ENCODE peak calls at places on chromosome 4, in ten cellular contexts. N is right lobe of liver; I is cardiac fibroblast; A is B cell; K is cardiac muscle cell; Q is CD8-positive, alpha-beta T cell; S is astrocyte of the spinal cord; X is IMR-90; G is nephron progenitor cell; P is ascending aorta. D is an unnamed sample.

GRCh38 chr4:24794111-24794860 is 1.1 kb upstream of the SOD3 start:
- DNase-seq in N (no peak), I (peak), A (no peak), K (peak), Q (no peak), S (no peak), X (peak), G (no peak), P (no peak), D (no peak)

GRCh38 chr4:39825741-39826231 is 127.8 kb downstream of the UBE2K start:
- DNase-seq in N (no peak), I (peak), A (no peak), K (peak), Q (no peak), S (peak), X (peak), G (no peak), P (no peak), D (no peak)

GRCh38 chr4:128524311-128524710 is 236.7 kb upstream of the PGRMC2 start:
- DNase-seq in N (no peak), I (peak), A (no peak), K (peak), Q (no peak), S (peak), X (peak), G (no peak), P (peak), D (no peak)

GRCh38 chr4:113468165-113469022 is 293.1 kb downstream of the CAMK2D start:
- DNase-seq in N (no peak), I (peak), A (no peak), K (peak), Q (no peak), S (peak), X (peak), G (no peak), P (peak), D (no peak)

GRCh38 chr4:183987529-183987946 is 82.4 kb downstream of the STOX2 start:
- DNase-seq in N (no peak), I (peak), A (no peak), K (peak), Q (no peak), S (peak), X (peak), G (peak), P (peak), D (no peak)

GRCh38 chr4:114384629-114385028 is 214.0 kb upstream of the UGT8 start:
- DNase-seq in N (no peak), I (peak), A (peak), K (peak), Q (no peak), S (peak), X (peak), G (no peak), P (no peak), D (no peak)

GRCh38 chr4:107831140-107831539 is 6.4 kb downstream of the SGMS2 start:
- DNase-seq in N (no peak), I (no peak), A (no peak), K (no peak), Q (no peak), S (no peak), X (no peak), G (no peak), P (no peak), D (no peak)

GRCh38 chr4:169640261-169640880 is 20.0 kb downstream of the CLCN3 start:
- DNase-seq in N (no peak), I (peak), A (no peak), K (peak), Q (no peak), S (peak), X (peak), G (no peak), P (no peak), D (no peak)

GRCh38 chr4:19259920-19260319 is 991.8 kb upstream of the SLIT2 start:
- DNase-seq in N (no peak), I (no peak), A (no peak), K (no peak), Q (no peak), S (no peak), X (no peak), G (no peak), P (no peak), D (no peak)

GRCh38 chr4:38856046-38856445 is 571 bp downstream of the TLR6 start:
- DNase-seq in N (no peak), I (no peak), A (peak), K (no peak), Q (no peak), S (no peak), X (no peak), G (no peak), P (no peak), D (no peak)

GRCh38 chr4:97238956-97239698 is 904.1 kb downstream of the STPG2 start:
- DNase-seq in N (no peak), I (no peak), A (no peak), K (no peak), Q (no peak), S (no peak), X (no peak), G (peak), P (no peak), D (no peak)

GRCh38 chr4:10622728-10623127 is 61.8 kb downstream of the CLNK start:
- DNase-seq in N (no peak), I (peak), A (peak), K (peak), Q (no peak), S (no peak), X (no peak), G (no peak), P (no peak), D (peak)

GRCh38 chr4:181957088-181957487 is 286.1 kb upstream of the TENM3 start:
- DNase-seq in N (no peak), I (peak), A (no peak), K (peak), Q (no peak), S (peak), X (peak), G (no peak), P (no peak), D (no peak)

GRCh38 chr4:83108101-83108861 is 6.2 kb downstream of the PLAC8 start:
- DNase-seq in N (no peak), I (no peak), A (no peak), K (no peak), Q (peak), S (no peak), X (no peak), G (no peak), P (no peak), D (no peak)

GRCh38 chr4:158219623-158220022 is 9.3 kb downstream of the TMEM144 start:
- DNase-seq in N (no peak), I (no peak), A (no peak), K (no peak), Q (no peak), S (no peak), X (no peak), G (no peak), P (no peak), D (no peak)

GRCh38 chr4:125650557-125650956 is 335.8 kb downstream of the FAT4 start:
- DNase-seq in N (no peak), I (no peak), A (no peak), K (no peak), Q (no peak), S (no peak), X (peak), G (no peak), P (no peak), D (no peak)

GRCh38 chr4:14842964-14843630 is 159.2 kb upstream of the CPEB2 start:
- DNase-seq in N (no peak), I (no peak), A (no peak), K (no peak), Q (no peak), S (no peak), X (no peak), G (no peak), P (no peak), D (no peak)

GRCh38 chr4:142817442-142817841 is 28.7 kb downstream of the INPP4B start:
- DNase-seq in N (no peak), I (peak), A (no peak), K (peak), Q (no peak), S (peak), X (peak), G (no peak), P (no peak), D (no peak)

DNA sequence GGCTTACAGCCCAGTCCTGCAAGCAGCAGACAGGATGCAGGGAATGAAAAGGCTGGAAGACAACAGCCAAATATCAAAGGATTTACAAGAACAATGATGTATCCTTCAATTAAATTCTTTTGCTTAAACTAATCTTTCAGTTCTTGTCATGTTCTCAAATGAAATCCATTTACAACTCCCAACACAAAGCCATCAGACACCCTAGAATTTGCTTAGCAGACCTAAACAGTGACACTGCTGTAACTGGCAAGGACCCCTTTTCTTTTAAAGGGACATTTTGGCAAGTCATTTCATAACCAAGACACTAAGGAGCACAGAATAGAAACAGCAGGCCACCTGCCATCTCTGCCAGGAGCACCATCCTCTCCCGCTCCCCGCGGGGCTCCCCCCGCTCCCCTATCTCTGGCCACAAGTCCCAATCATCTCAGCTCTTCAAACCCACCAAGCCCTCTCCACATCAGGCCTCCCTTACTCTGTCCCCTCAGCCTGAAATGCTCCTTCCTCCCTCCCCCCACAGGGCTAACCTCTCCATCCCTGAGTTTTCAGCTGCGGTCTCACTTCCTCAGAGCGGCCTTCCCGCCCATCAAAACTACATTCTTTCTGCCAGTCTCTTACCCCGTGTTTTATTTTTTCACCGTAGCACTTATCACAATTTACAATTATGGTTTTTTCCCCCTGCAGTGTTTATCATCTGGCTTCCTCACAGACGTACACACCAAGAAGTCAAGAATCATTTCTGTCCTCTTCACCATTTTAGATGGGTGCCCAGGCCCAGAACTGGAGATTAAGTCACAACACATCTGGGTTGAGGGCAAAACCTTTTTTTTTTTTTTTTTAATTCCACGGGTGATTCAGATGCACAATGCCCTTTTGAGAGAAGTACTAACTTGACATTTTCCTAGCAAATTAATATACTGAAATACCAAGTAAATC is 45.8 kb downstream of the TSPAN5 start:
- DNase-seq in N (no peak), I (no peak), A (peak), K (no peak), Q (no peak), S (no peak), X (no peak), G (no peak), P (no peak), D (no peak)
- TF ChIP-seq CTCF in N (no peak), I (no peak), A (no peak), K (no peak), Q (no peak), S (no peak), X (no peak), G (no peak), P (no peak), D (no peak)

DNA sequence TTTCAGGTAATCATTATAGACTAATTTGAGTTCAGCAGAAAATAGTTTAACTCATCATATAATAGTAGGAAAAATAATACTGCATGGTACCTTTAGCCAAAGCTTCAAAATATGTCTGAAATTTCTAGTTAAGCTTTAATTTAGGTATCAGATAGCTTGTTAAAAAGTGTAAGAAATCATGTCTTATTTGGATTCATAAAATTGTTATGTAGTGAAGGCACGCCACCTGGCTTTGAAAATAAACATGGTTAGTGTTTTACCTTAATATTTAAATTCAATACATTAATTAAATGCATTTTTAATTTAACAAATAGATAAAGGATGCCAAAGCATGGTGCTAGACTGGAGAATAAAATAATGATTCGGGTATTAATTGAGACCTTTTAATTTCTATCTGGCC is 211.4 kb downstream of the FSTL5 start:
- DNase-seq in N (no peak), I (peak), A (no peak), K (peak), Q (no peak), S (no peak), X (no peak), G (no peak), P (no peak), D (no peak)
- TF ChIP-seq CTCF in N (peak), I (no peak), A (no peak), K (no peak), Q (no peak), S (no peak), X (no peak), G (no peak), P (no peak), D (no peak)

GRCh38 chr4:20678382-20678781 is 21.9 kb upstream of the PACRGL start:
- DNase-seq in N (no peak), I (no peak), A (no peak), K (no peak), Q (no peak), S (no peak), X (no peak), G (no peak), P (no peak), D (no peak)

GRCh38 chr4:20675786-20676185 is 24.5 kb upstream of the PACRGL start:
- DNase-seq in N (no peak), I (no peak), A (no peak), K (no peak), Q (no peak), S (no peak), X (no peak), G (no peak), P (no peak), D (no peak)

GRCh38 chr4:20679946-20680345 is 20.3 kb upstream of the PACRGL start:
- DNase-seq in N (no peak), I (peak), A (no peak), K (no peak), Q (no peak), S (no peak), X (no peak), G (no peak), P (no peak), D (no peak)

GRCh38 chr4:20681263-20681662 is 19.0 kb upstream of the PACRGL start:
- DNase-seq in N (no peak), I (no peak), A (no peak), K (no peak), Q (no peak), S (no peak), X (no peak), G (no peak), P (no peak), D (no peak)

DNA sequence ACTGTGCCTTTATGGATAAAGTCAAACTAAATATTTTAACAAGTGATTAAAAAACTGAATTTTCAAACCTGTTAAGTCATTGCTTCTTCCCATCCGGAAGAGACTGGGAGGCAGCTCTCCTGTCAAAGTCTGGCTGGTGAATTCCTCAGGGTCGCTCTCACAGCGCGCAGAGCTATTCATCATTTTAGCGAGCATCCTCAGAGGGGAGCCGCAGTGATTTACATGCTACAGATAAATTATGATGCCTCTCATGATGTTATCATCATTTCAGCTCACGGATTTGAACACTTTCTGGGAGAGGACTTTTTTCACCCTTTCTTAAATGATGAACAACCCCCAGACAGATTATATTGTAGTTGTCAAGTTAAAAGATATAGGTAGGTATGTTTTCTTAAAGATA is 23.5 kb upstream of the PACRGL start:
- DNase-seq in N (no peak), I (no peak), A (no peak), K (no peak), Q (no peak), S (no peak), X (no peak), G (peak), P (no peak), D (no peak)
- TF ChIP-seq CTCF in N (no peak), I (no peak), A (no peak), K (no peak), Q (no peak), S (no peak), X (no peak), G (no peak), P (no peak), D (no peak)

DNA sequence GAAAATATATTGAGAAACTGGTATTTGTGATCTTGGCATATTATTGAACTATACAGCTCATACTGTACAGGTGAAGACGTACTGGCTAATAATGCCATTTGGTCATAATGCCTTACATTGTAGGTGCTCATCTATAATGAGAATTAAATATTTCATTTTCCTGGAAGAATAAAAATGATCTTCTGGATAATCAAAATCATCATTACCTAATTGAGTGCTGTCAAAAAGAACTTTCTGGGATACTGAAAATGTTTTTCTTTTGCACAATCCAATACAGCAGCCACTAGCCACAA is 4.1 kb downstream of the RASGEF1B start:
- DNase-seq in N (no peak), I (no peak), A (no peak), K (no peak), Q (no peak), S (no peak), X (no peak), G (no peak), P (no peak), D (no peak)
- TF ChIP-seq CTCF in N (no peak), I (no peak), A (peak), K (no peak), Q (peak), S (no peak), X (no peak), G (peak), P (no peak), D (no peak)

GRCh38 chr4:176569301-176569700 is 223.4 kb downstream of the VEGFC start:
- DNase-seq in N (no peak), I (peak), A (no peak), K (no peak), Q (no peak), S (no peak), X (no peak), G (no peak), P (no peak), D (no peak)
- TF ChIP-seq CTCF in N (no peak), I (no peak), A (no peak), K (peak), Q (no peak), S (peak), X (no peak), G (no peak), P (no peak), D (no peak)

GRCh38 chr4:91965166-91965565 is 338.6 kb upstream of the GRID2 start:
- DNase-seq in N (no peak), I (no peak), A (no peak), K (peak), Q (no peak), S (no peak), X (no peak), G (no peak), P (no peak), D (no peak)
- TF ChIP-seq CTCF in N (peak), I (no peak), A (no peak), K (peak), Q (no peak), S (peak), X (no peak), G (no peak), P (no peak), D (no peak)

DNA sequence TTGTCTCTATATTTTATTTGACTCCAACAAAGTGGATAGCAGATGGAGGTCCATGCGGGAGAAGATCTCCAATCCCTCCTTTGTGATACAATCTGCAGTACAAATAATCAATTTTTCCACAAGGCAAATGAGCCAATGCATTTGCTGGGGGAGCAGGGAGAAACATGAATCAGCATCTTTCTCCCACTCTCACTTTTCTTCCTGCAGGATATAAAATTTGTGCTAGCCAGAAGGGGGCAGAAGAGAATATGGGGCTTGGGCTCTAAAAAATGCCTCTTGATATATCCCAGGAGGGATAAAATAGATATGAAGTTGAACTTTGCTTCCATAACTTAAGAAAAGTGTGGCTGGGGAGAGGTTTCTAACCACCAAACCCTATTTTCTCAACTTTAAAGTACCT is 38.3 kb upstream of the CWH43 start:
- DNase-seq in N (no peak), I (no peak), A (no peak), K (no peak), Q (no peak), S (no peak), X (no peak), G (no peak), P (no peak), D (no peak)
- TF ChIP-seq CTCF in N (no peak), I (peak), A (no peak), K (no peak), Q (no peak), S (no peak), X (no peak), G (no peak), P (no peak), D (no peak)

GRCh38 chr4:148704291-148704690 is 262.1 kb upstream of the NR3C2 start:
- DNase-seq in N (no peak), I (peak), A (no peak), K (no peak), Q (no peak), S (no peak), X (no peak), G (no peak), P (no peak), D (no peak)
- TF ChIP-seq CTCF in N (peak), I (peak), A (no peak), K (no peak), Q (no peak), S (no peak), X (no peak), G (no peak), P (no peak), D (no peak)

D was measured in GM13976.